ENCODE peak calls at places on chromosomes 16 and 17, in eight cellular contexts. T is stimulated activated naive CD8-positive, alpha-beta T cell treated with anti-CD3 and anti-CD28 coated beads, Interleukin-15, Interleukin-2, amounts not matched to agents 100 U/mL and 50 U/mL, for 24 hours; L is stimulated activated CD4-positive, alpha-beta T cell treated with anti-CD3 and anti-CD28 coated beads, Interleukin-15, amount 100 ng/mL, for 1 hour; W is DMS79 treated with DMSO at 0.1 percent for 48 hours; G is lung microvascular endothelial cell; E is neuronal stem cell; X is activated T-helper 1 cell treated with anti-CD3 and anti-CD28 coated beads, Interleukin-2, amount 50 U/mL, for 16 hours; D is activated T-cell treated with anti-CD3 and anti-CD28 coated beads for 1 hour. J is an unnamed sample.

GRCh38 chr17:2346475-2346874 is 9.2 kb downstream of the SGSM2 start:
- DNase-seq in T (no peak), L (no peak), W (no peak), G (no peak), E (no peak), X (no peak), D (no peak), J (no peak)

GRCh38 chr17:47651704-47652103 is 2.0 kb downstream of the KPNB1 start:
- DNase-seq in T (no peak), L (no peak), W (no peak), G (no peak), E (no peak), X (no peak), D (no peak), J (no peak)

GRCh38 chr16:57315401-57315800 is 30.9 kb upstream of the PLLP start:
- DNase-seq in T (no peak), L (no peak), W (no peak), G (no peak), E (no peak), X (no peak), D (no peak), J (no peak)

GRCh38 chr16:590165-590874 is 454 bp downstream of the RAB40C start:
- DNase-seq in T (no peak), L (no peak), W (no peak), G (peak; percentile 63), E (no peak), X (no peak), D (no peak), J (no peak)

GRCh38 chr17:72151565-72152391 is 31.0 kb downstream of the SOX9 start:
- DNase-seq in T (no peak), L (no peak), W (no peak), G (no peak), E (peak; percentile 51), X (no peak), D (no peak), J (no peak)

GRCh38 chr17:1462164-1463112 is 6.4 kb upstream of the CRK start:
- DNase-seq in T (no peak), L (no peak), W (no peak), G (no peak), E (no peak), X (no peak), D (no peak), J (no peak)

GRCh38 chr17:44518032-44518431 is 14.8 kb upstream of the GPATCH8 start:
- DNase-seq in T (no peak), L (no peak), W (no peak), G (peak; percentile 2), E (no peak), X (no peak), D (no peak), J (no peak)

GRCh38 chr16:57679768-57680167 is 11.7 kb downstream of the ADGRG3 start:
- DNase-seq in T (no peak), L (no peak), W (no peak), G (no peak), E (no peak), X (no peak), D (no peak), J (no peak)

GRCh38 chr17:49915670-49916069 is 53.3 kb upstream of the DLX4 start:
- DNase-seq in T (no peak), L (no peak), W (no peak), G (no peak), E (no peak), X (no peak), D (no peak), J (no peak)

GRCh38 chr16:89375021-89375420 is 115.3 kb downstream of the ANKRD11 start:
- DNase-seq in T (no peak), L (no peak), W (peak; percentile 31), G (no peak), E (no peak), X (no peak), D (no peak), J (no peak)

GRCh38 chr17:73268582-73269328 is 7.1 kb upstream of the CPSF4L start:
- DNase-seq in T (no peak), L (no peak), W (no peak), G (no peak), E (no peak), X (no peak), D (no peak), J (no peak)

GRCh38 chr17:27343972-27344607 is 50.2 kb downstream of the WSB1 start:
- DNase-seq in T (no peak), L (no peak), W (no peak), G (peak; percentile 85), E (no peak), X (no peak), D (no peak), J (no peak)